ENCODE peak calls at places on chromosomes 2 and 18, in six cellular contexts. B, N, E, V, L and J are unnamed samples.
A peak's percentile ranks its signal among the peaks of the same experiment; 100 is the strongest.

GRCh38 chr2:58054264-58054663 is 7.7 kb downstream of the VRK2 start:
- DNase-seq in B (no peak), N (no peak), E (no peak), V (no peak), L (no peak), J (no peak)

GRCh38 chr2:118667964-118668363 is 179.5 kb downstream of the EN1 start:
- DNase-seq in B (no peak), N (no peak), E (no peak), V (no peak), L (no peak), J (no peak)

GRCh38 chr2:45011621-45012602 is 2.7 kb upstream of the SIX2 start:
- DNase-seq in B (peak; percentile 41), N (no peak), E (no peak), V (no peak), L (no peak), J (no peak)

GRCh38 chr2:98508690-98509054 is 64.0 kb downstream of the INPP4A start:
- DNase-seq in B (no peak), N (peak; percentile 70), E (peak; percentile 13), V (no peak), L (no peak), J (peak; percentile 92)

GRCh38 chr18:45793295-45793965 is 32.0 kb upstream of the SIGLEC15 start:
- DNase-seq in B (no peak), N (peak; percentile 66), E (peak; percentile 86), V (no peak), L (no peak), J (no peak)

GRCh38 chr2:10124538-10125045 is 2.1 kb downstream of the RRM2 start:
- DNase-seq in B (peak; percentile 59), N (peak; percentile 49), E (no peak), V (peak; percentile 52), L (peak; percentile 67), J (no peak)

GRCh38 chr2:198731842-198732421 is 725.8 kb downstream of the SATB2 start:
- DNase-seq in B (no peak), N (no peak), E (no peak), V (no peak), L (no peak), J (no peak)

GRCh38 chr18:11902522-11903292 is 5.4 kb downstream of the MPPE1 start:
- DNase-seq in B (no peak), N (no peak), E (no peak), V (no peak), L (no peak), J (no peak)

GRCh38 chr2:52861606-52862005 is 906.0 kb upstream of the CHAC2 start:
- DNase-seq in B (no peak), N (no peak), E (no peak), V (no peak), L (no peak), J (no peak)

GRCh38 chr18:74303936-74304335 is 11.7 kb upstream of the C18orf63 start:
- DNase-seq in B (no peak), N (no peak), E (no peak), V (no peak), L (no peak), J (no peak)

GRCh38 chr2:240437181-240437860 is 1.9 kb downstream of the GPC1 start:
- DNase-seq in B (no peak), N (peak; percentile 31), E (no peak), V (no peak), L (peak; percentile 8), J (peak; percentile 46)

GRCh38 chr2:23268467-23269263 is 116.3 kb upstream of the KLHL29 start:
- DNase-seq in B (no peak), N (no peak), E (no peak), V (no peak), L (no peak), J (no peak)

GRCh38 chr2:198314559-198315153 is 510.3 kb downstream of the PLCL1 start:
- DNase-seq in B (no peak), N (no peak), E (peak; percentile 14), V (no peak), L (no peak), J (no peak)

GRCh38 chr2:226845717-226846116 is 9.9 kb downstream of the RHBDD1 start:
- DNase-seq in B (no peak), N (no peak), E (no peak), V (no peak), L (no peak), J (no peak)

GRCh38 chr18:74234326-74235171 is 57.2 kb downstream of the CYB5A start:
- DNase-seq in B (no peak), N (peak; percentile 47), E (peak; percentile 53), V (no peak), L (no peak), J (peak; percentile 66)

GRCh38 chr2:146598791-146599190 is 1246.0 kb upstream of the ACVR2A start:
- DNase-seq in B (no peak), N (no peak), E (no peak), V (no peak), L (no peak), J (no peak)

GRCh38 chr2:213679894-213680293 is 395.6 kb downstream of the SPAG16 start:
- DNase-seq in B (no peak), N (no peak), E (no peak), V (no peak), L (no peak), J (no peak)

GRCh38 chr2:128512664-128513415 is 194.2 kb upstream of the HS6ST1 start:
- DNase-seq in B (no peak), N (no peak), E (no peak), V (no peak), L (no peak), J (peak; percentile 14)

GRCh38 chr2:95240091-95240490 is 32.8 kb downstream of the ZNF892 start:
- DNase-seq in B (no peak), N (no peak), E (peak; percentile 36), V (no peak), L (no peak), J (no peak)

DNA sequence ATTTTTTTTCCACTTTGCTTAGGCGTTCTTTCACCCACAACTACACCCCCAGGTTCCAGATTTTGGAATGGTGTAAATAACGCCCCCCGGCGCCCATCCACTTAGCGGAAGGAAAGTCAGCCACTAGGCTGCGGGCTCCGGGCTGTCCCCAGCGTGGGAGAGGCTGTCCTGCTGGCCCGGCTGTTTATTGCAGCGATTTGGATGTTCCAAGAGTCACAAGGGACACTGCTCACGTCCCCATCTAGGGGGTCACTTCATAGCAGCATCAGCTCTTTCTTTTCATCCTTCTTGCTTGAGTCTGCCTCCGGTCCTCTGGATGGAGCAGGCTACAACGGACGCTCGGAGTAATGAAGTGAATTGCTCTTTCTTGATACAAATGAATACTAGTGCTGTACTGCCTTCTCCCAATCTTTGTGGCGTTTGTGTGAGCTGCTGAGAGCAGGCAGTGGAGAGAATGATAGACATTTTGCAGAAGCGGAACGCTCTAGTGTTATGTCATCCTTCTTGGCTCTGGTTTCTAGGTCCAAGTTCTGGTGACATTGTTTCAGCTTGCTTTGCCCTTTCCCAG is 50.7 kb upstream of the PAIP2B start:
- DNase-seq in B (peak; percentile 52), N (peak; percentile 33), E (peak; percentile 30), V (peak; percentile 71), L (no peak), J (no peak)
- TF ChIP-seq CTCF in B (no peak), N (peak; percentile 10), E (peak; percentile 25), V (peak; percentile 58), L (no peak), J (peak; percentile 47)

GRCh38 chr2:195280024-195280423 is 377.0 kb upstream of the SLC39A10 start:
- DNase-seq in B (no peak), N (no peak), E (no peak), V (no peak), L (peak; percentile 70), J (no peak)
- TF ChIP-seq CTCF in B (no peak), N (no peak), E (no peak), V (no peak), L (no peak), J (no peak)

GRCh38 chr18:31563778-31564177 is 27.9 kb upstream of the TTR start:
- DNase-seq in B (no peak), N (no peak), E (peak; percentile 20), V (no peak), L (no peak), J (no peak)
- TF ChIP-seq CTCF in B (no peak), N (no peak), E (peak; percentile 23), V (peak; percentile 42), L (no peak), J (no peak)

GRCh38 chr2:112055110-112055832 is at the start of gene TMEM87B:
- DNase-seq in B (peak; percentile 97), N (peak; percentile 99), E (peak; percentile 94), V (peak; percentile 94), L (peak; percentile 95), J (peak; percentile 50)
- TF ChIP-seq CTCF in B (no peak), N (no peak), E (no peak), V (no peak), L (no peak), J (no peak)

GRCh38 chr2:64766841-64767669 is 113.3 kb upstream of the SERTAD2 start:
- DNase-seq in B (peak; percentile 56), N (no peak), E (no peak), V (no peak), L (no peak), J (no peak)

GRCh38 chr2:64769392-64770044 is 115.8 kb upstream of the SERTAD2 start:
- DNase-seq in B (no peak), N (no peak), E (no peak), V (no peak), L (no peak), J (no peak)

GRCh38 chr2:64768426-64769033 is 114.8 kb upstream of the SERTAD2 start:
- DNase-seq in B (no peak), N (no peak), E (no peak), V (no peak), L (no peak), J (no peak)

GRCh38 chr2:64770137-64770780 is 116.5 kb upstream of the SERTAD2 start:
- DNase-seq in B (no peak), N (no peak), E (no peak), V (no peak), L (no peak), J (no peak)

GRCh38 chr2:64767670-64768425 is 114.1 kb upstream of the SERTAD2 start:
- DNase-seq in B (peak; percentile 91), N (peak; percentile 94), E (peak; percentile 85), V (peak; percentile 68), L (peak; percentile 73), J (peak; percentile 87)
- TF ChIP-seq CTCF in B (no peak), N (no peak), E (no peak), V (no peak), L (no peak), J (no peak)

GRCh38 chr2:241803387-241804325 is 5.3 kb upstream of the NEU4 start:
- DNase-seq in B (peak; percentile 87), N (peak; percentile 73), E (peak; percentile 20), V (no peak), L (peak; percentile 20), J (peak; percentile 43)

GRCh38 chr2:241801611-241802420 is 7.2 kb upstream of the NEU4 start:
- DNase-seq in B (peak; percentile 15), N (no peak), E (no peak), V (no peak), L (peak; percentile 74), J (no peak)

GRCh38 chr2:241802421-241802749 is 6.6 kb upstream of the NEU4 start:
- DNase-seq in B (peak; percentile 41), N (no peak), E (no peak), V (no peak), L (no peak), J (no peak)

GRCh38 chr2:241802806-241803318 is 6.1 kb upstream of the NEU4 start:
- DNase-seq in B (peak; percentile 42), N (peak; percentile 40), E (no peak), V (no peak), L (no peak), J (no peak)

GRCh38 chr2:241804326-241805276 is 4.4 kb upstream of the NEU4 start:
- DNase-seq in B (peak; percentile 69), N (peak; percentile 45), E (no peak), V (no peak), L (peak; percentile 78), J (no peak)
- TF ChIP-seq CTCF in B (no peak), N (no peak), E (no peak), V (no peak), L (peak; percentile 36), J (no peak)